ENCODE peak calls at places on chromosomes 7 and 10, in nine cellular contexts. H is nephron progenitor cell; Z is NT2/D1; W is astrocyte of the spinal cord; K is fibroblast of lung; E is NCI-H1417; M is Right ventricle myocardium inferior; Q is HEK293T; O is activated CD4-positive, CD25-positive, alpha-beta regulatory T cell treated with anti-CD3 and anti-CD28 coated beads, Interleukin-2, amount 50 U/mL, for 72 hours. B is an unnamed sample.

GRCh38 chr7:424961-425793 is 94.5 kb downstream of the PDGFA start:
- DNase-seq in Q (no peak), H (no peak), O (no peak), K (no peak), Z (no peak), W (no peak), M (peak), E (peak), B (no peak)

GRCh38 chr7:157337316-157338149 is 729 bp downstream of the DNAJB6 start:
- DNase-seq in K (peak), O (peak), H (peak), Z (no peak), W (peak), M (peak), Q (peak), E (peak), B (peak)

GRCh38 chr10:113026679-113027078 is 76.6 kb downstream of the TCF7L2 start:
- DNase-seq in E (no peak), Z (no peak), Q (no peak), H (no peak), K (peak), M (no peak), O (no peak), W (peak), B (no peak)

GRCh38 chr7:5630670-5631069 is 150.8 kb downstream of the RNF216 start:
- DNase-seq in Q (no peak), Z (no peak), E (no peak), H (no peak), O (no peak), M (no peak), K (no peak), W (no peak), B (peak)

GRCh38 chr7:150948791-150949251 is 29.3 kb downstream of the KCNH2 start:
- DNase-seq in K (no peak), E (no peak), M (no peak), O (peak), Q (no peak), H (no peak), W (no peak), Z (no peak), B (no peak)

GRCh38 chr10:71218046-71218832 is 5.9 kb downstream of the UNC5B start:
- DNase-seq in M (no peak), O (peak), K (peak), Z (no peak), E (peak), H (no peak), Q (no peak), W (peak), B (peak)

GRCh38 chr7:80134536-80135305 is at the start of gene GNAI1:
- DNase-seq in Q (peak), Z (peak), W (peak), M (peak), K (peak), H (peak), E (peak), O (peak), B (peak)

GRCh38 chr10:111967547-111967946 is 216.0 kb downstream of the GPAM start:
- DNase-seq in M (no peak), W (no peak), Z (no peak), H (no peak), Q (no peak), O (no peak), E (no peak), K (no peak), B (peak)

GRCh38 chr10:112369495-112370423 is 4.2 kb upstream of the ACSL5 start:
- DNase-seq in O (no peak), K (no peak), Q (no peak), W (no peak), Z (no peak), M (no peak), E (no peak), H (no peak), B (no peak)

GRCh38 chr10:77643795-77644468 is 6.3 kb upstream of the KCNMA1 start:
- DNase-seq in O (no peak), E (peak), M (no peak), Q (peak), H (peak), Z (peak), W (peak), K (peak), B (peak)

GRCh38 chr7:92723978-92724377 is 112.4 kb downstream of the CDK6 start:
- DNase-seq in Q (no peak), Z (peak), E (no peak), M (no peak), O (no peak), H (no peak), K (no peak), W (no peak), B (no peak)

GRCh38 chr10:97407211-97407951 is 6.2 kb upstream of the RRP12 start:
- DNase-seq in E (peak), K (peak), Q (peak), H (peak), Z (peak), M (no peak), O (peak), W (peak), B (peak)

GRCh38 chr7:18402488-18403183 is 92.9 kb upstream of the HDAC9 start:
- DNase-seq in H (no peak), E (peak), M (no peak), Z (no peak), O (no peak), Q (no peak), K (peak), W (peak), B (peak)

GRCh38 chr10:121792198-121792597 is 135.6 kb downstream of the ATE1 start:
- DNase-seq in K (peak), Z (no peak), W (peak), M (no peak), E (no peak), Q (no peak), H (no peak), O (no peak), B (peak)

GRCh38 chr10:131114846-131115245 is 196.7 kb downstream of the TCERG1L start:
- DNase-seq in M (no peak), O (no peak), W (no peak), H (no peak), K (no peak), Q (no peak), Z (no peak), E (no peak), B (no peak)

GRCh38 chr10:32056136-32057040 is at the start of gene KIF5B:
- DNase-seq in Z (peak), E (peak), W (peak), Q (peak), M (peak), K (peak), O (peak), H (peak), B (peak)

GRCh38 chr10:99558708-99559107 is 26.0 kb downstream of the NKX2-3 start:
- DNase-seq in E (no peak), H (no peak), Z (no peak), Q (no peak), M (no peak), O (no peak), K (no peak), W (no peak), B (no peak)

GRCh38 chr10:50470798-50471582 is 152.8 kb downstream of the SGMS1 start:
- DNase-seq in K (no peak), Z (no peak), W (peak), H (no peak), Q (no peak), M (no peak), E (no peak), O (no peak), B (peak)

GRCh38 chr10:33506838-33507661 is 172.6 kb upstream of the NRP1 start:
- DNase-seq in H (no peak), W (peak), Z (no peak), E (no peak), K (peak), O (no peak), Q (no peak), M (no peak), B (peak)

GRCh38 chr7:2165610-2166594 is 66.8 kb downstream of the MAD1L1 start:
- DNase-seq in Z (no peak), M (peak), O (no peak), Q (no peak), H (no peak), K (no peak), E (no peak), W (peak), B (no peak)

GRCh38 chr10:82827901-82828300 is 952.9 kb downstream of the NRG3 start:
- DNase-seq in Q (no peak), M (no peak), O (no peak), H (no peak), Z (no peak), K (no peak), E (no peak), W (no peak), B (no peak)

GRCh38 chr10:44761076-44761475 is 150.1 kb upstream of the TMEM72 start:
- DNase-seq in H (no peak), Q (no peak), W (peak), K (no peak), O (no peak), M (no peak), Z (no peak), E (no peak), B (no peak)

GRCh38 chr10:91163269-91163708 is 57.2 kb upstream of the PCGF5 start:
- DNase-seq in O (peak), W (peak), Z (peak), Q (no peak), E (peak), H (peak), K (peak), M (peak), B (peak)

GRCh38 chr7:92831716-92832622 is 4.4 kb downstream of the CDK6 start:
- DNase-seq in Q (no peak), M (no peak), E (no peak), W (peak), H (no peak), O (no peak), Z (no peak), K (peak), B (peak)

GRCh38 chr7:153701678-153702077 is 350.5 kb upstream of the DPP6 start:
- DNase-seq in W (no peak), K (no peak), O (no peak), E (no peak), Z (no peak), Q (no peak), M (no peak), H (no peak), B (no peak)

GRCh38 chr10:234708-235406 is 99.6 kb downstream of the ZMYND11 start:
- DNase-seq in Q (no peak), O (no peak), M (no peak), W (no peak), Z (no peak), E (no peak), H (no peak), K (peak), B (peak)

GRCh38 chr7:150943453-150943814 is 34.7 kb downstream of the KCNH2 start:
- DNase-seq in Z (no peak), Q (no peak), W (no peak), K (no peak), E (no peak), M (no peak), H (no peak), O (no peak), B (no peak)

GRCh38 chr10:48412933-48413332 is 106.5 kb downstream of the MAPK8 start:
- DNase-seq in Z (no peak), O (no peak), Q (no peak), H (no peak), M (no peak), K (no peak), E (no peak), W (no peak), B (no peak)

GRCh38 chr7:136874393-136875032 is 6.1 kb downstream of the CHRM2 start:
- DNase-seq in O (no peak), Z (peak), E (peak), H (no peak), M (no peak), W (peak), Q (peak), K (peak), B (peak)

GRCh38 chr10:95998274-95998673 is 45.1 kb upstream of the CCNJ start:
- DNase-seq in E (no peak), K (no peak), Z (no peak), H (no peak), Q (no peak), M (no peak), O (no peak), W (no peak), B (no peak)

GRCh38 chr7:112204776-112205347 is 1.3 kb downstream of the DOCK4 start:
- DNase-seq in H (no peak), Q (no peak), E (peak), O (no peak), W (peak), Z (no peak), K (peak), M (no peak), B (peak)

GRCh38 chr10:110681023-110681681 is 37.0 kb downstream of the RBM20 start:
- DNase-seq in M (no peak), K (peak), E (peak), Q (peak), O (no peak), H (peak), W (peak), Z (no peak), B (peak)

GRCh38 chr7:100691676-100692577 is 2.1 kb downstream of the GIGYF1 start:
- DNase-seq in W (peak), Q (peak), K (peak), H (peak), M (peak), E (peak), Z (no peak), O (peak), B (peak)

GRCh38 chr10:42980553-42981357 is 96.1 kb upstream of the RET start:
- DNase-seq in H (no peak), W (no peak), M (peak), O (no peak), Q (no peak), K (no peak), Z (no peak), E (no peak), B (no peak)

GRCh38 chr10:21617267-21617666 is 83.2 kb downstream of the MLLT10 start:
- DNase-seq in W (no peak), Z (no peak), E (no peak), M (no peak), K (peak), Q (no peak), O (no peak), H (no peak), B (no peak)

GRCh38 chr7:16524332-16524731 is 2.3 kb upstream of the LRRC72 start:
- DNase-seq in O (no peak), Z (no peak), M (no peak), E (peak), H (no peak), K (no peak), Q (no peak), W (no peak), B (peak)

GRCh38 chr7:133675510-133676218 is 422.8 kb downstream of the EXOC4 start:
- DNase-seq in H (no peak), O (no peak), M (no peak), K (no peak), W (no peak), Z (no peak), Q (no peak), E (no peak), B (peak)

GRCh38 chr10:27745719-27746363 is at the start of gene MKX:
- DNase-seq in K (peak), O (no peak), W (peak), H (peak), E (peak), Z (no peak), Q (peak), M (peak), B (peak)